ENCODE peak calls at places on chromosomes 12 and 14, in eight cellular contexts. A, Z, Y, P, I, G, O and H are unnamed samples.

GRCh38 chr12:93266-94005 is 26.9 kb downstream of the IQSEC3 start:
- DNase-seq in Y (no peak), A (no peak), O (no peak), I (no peak), Z (no peak), P (no peak), G (no peak), H (no peak)

GRCh38 chr14:77369280-77369679 is 7.6 kb downstream of the TMED8 start:
- DNase-seq in Y (no peak), O (no peak), Z (no peak), A (no peak), G (no peak), I (no peak), P (no peak), H (no peak)

GRCh38 chr14:90454041-90455000 is 57.5 kb downstream of the CALM1 start:
- DNase-seq in Z (peak; percentile 91), I (peak; percentile 28), A (peak; percentile 90), O (peak; percentile 95), G (no peak), P (peak; percentile 62), Y (no peak), H (no peak)

GRCh38 chr12:62191747-62192485 is 68.3 kb upstream of the USP15 start:
- DNase-seq in Z (peak; percentile 56), Y (no peak), G (no peak), P (peak; percentile 19), A (no peak), O (peak; percentile 22), I (no peak), H (peak; percentile 25)

GRCh38 chr14:59292921-59293605 is 104.6 kb downstream of the DAAM1 start:
- DNase-seq in O (no peak), Y (no peak), G (no peak), A (no peak), P (no peak), Z (no peak), I (no peak), H (no peak)

GRCh38 chr12:57521475-57522018 is 1.1 kb upstream of the MBD6 start:
- DNase-seq in Z (peak; percentile 86), Y (no peak), G (peak; percentile 5), A (peak; percentile 28), O (no peak), P (no peak), I (peak; percentile 47), H (no peak)

GRCh38 chr14:67529947-67530935 is 2.8 kb upstream of the PLEKHH1 start:
- DNase-seq in P (no peak), O (no peak), A (no peak), I (no peak), Y (no peak), G (no peak), Z (no peak), H (no peak)

GRCh38 chr12:130816055-130816454 is 23.0 kb downstream of the STX2 start:
- DNase-seq in G (no peak), O (no peak), A (no peak), P (no peak), Y (no peak), Z (no peak), I (no peak), H (no peak)

GRCh38 chr12:58425481-58426392 is 484.4 kb downstream of the ATP23 start:
- DNase-seq in Z (no peak), A (peak; percentile 3), P (peak; percentile 92), G (peak; percentile 87), Y (no peak), O (peak; percentile 95), I (no peak), H (peak; percentile 13)

GRCh38 chr12:75735853-75736252 is 224.4 kb upstream of the KRR1 start:
- DNase-seq in P (no peak), A (no peak), I (no peak), Z (no peak), O (no peak), G (no peak), Y (no peak), H (no peak)

GRCh38 chr12:27709932-27710591 is 570 bp upstream of the MRPS35 start:
- DNase-seq in Y (no peak), G (peak; percentile 12), A (no peak), I (peak; percentile 9), P (peak; percentile 29), Z (no peak), O (peak; percentile 75), H (peak; percentile 16)

GRCh38 chr12:78236264-78236663 is 405.6 kb downstream of the NAV3 start:
- DNase-seq in O (no peak), I (no peak), Z (no peak), G (no peak), P (no peak), A (no peak), Y (no peak), H (no peak)

GRCh38 chr14:77495354-77495753 is 3.3 kb downstream of the ISM2 start:
- DNase-seq in Z (peak; percentile 27), G (no peak), Y (no peak), P (no peak), I (no peak), A (no peak), O (no peak), H (no peak)

GRCh38 chr12:96343347-96343954 is 56.8 kb downstream of the CDK17 start:
- DNase-seq in G (peak; percentile 92), Y (no peak), Z (no peak), O (no peak), I (no peak), A (no peak), P (no peak), H (peak; percentile 45)

GRCh38 chr14:68546839-68547238 is 246.0 kb downstream of the ZFP36L1 start:
- DNase-seq in I (peak; percentile 47), A (no peak), G (no peak), P (peak; percentile 86), Y (no peak), Z (no peak), O (no peak), H (no peak)

GRCh38 chr12:30696943-30697342 is 1.3 kb upstream of the IPO8 start:
- DNase-seq in P (no peak), A (no peak), O (no peak), Z (no peak), Y (no peak), G (no peak), I (no peak), H (no peak)

DNA sequence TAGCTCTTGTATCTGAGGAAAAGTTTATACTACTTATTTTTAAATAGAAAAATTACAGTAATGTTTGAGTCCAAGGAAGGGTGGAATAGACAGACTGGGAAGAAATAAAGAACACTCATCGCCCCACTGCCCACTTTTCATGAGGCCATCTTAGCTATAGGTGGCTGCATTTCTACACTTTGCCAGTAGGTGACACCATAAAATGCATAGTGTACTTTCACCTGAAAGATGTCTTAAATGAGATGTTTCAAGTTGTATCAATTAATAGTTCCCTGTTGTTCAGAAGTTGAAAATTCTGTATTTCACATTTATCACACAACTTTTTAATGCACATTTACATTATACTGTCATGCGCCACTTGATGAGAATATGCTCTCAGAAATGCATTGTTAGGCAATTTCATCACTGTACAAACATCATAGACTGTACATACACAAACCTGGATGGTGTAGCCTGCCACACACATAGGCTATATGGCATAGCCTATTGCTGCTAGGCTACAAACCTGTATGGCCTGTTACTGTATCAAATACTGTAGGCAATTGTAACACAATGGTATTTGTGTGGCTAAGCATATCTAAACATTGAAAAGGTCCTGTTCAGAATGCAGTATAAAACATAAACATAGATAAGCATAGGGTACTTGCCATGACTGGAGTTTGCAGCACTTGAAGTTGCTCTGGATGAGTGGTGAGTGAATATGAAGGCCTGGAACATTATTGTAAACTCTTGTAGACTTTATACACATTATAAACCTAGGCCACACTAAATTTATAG is 27.5 kb downstream of the PMCH start:
- DNase-seq in Z (no peak), I (peak; percentile 15), Y (no peak), O (peak; percentile 69), P (peak; percentile 30), G (peak; percentile 45), A (no peak), H (peak; percentile 35)
- TF ChIP-seq CTCF in Z (peak; percentile 50), I (peak; percentile 23), Y (peak; percentile 46), O (peak; percentile 64), P (peak; percentile 88), G (peak; percentile 81), A (peak; percentile 81), H (peak; percentile 51)

GRCh38 chr14:92385561-92385960 is 62.6 kb downstream of the SLC24A4 start:
- DNase-seq in Z (no peak), O (no peak), A (no peak), Y (no peak), I (no peak), P (no peak), G (no peak), H (no peak)

GRCh38 chr14:92380131-92380530 is 57.2 kb downstream of the SLC24A4 start:
- DNase-seq in O (no peak), I (no peak), A (no peak), P (no peak), G (no peak), Z (no peak), Y (no peak), H (no peak)

GRCh38 chr14:92384461-92385133 is 61.6 kb downstream of the SLC24A4 start:
- DNase-seq in O (no peak), A (no peak), G (no peak), P (no peak), I (no peak), Y (no peak), Z (no peak), H (no peak)

GRCh38 chr14:92380582-92380981 is 57.6 kb downstream of the SLC24A4 start:
- DNase-seq in A (no peak), Z (no peak), P (no peak), G (no peak), O (no peak), I (no peak), Y (no peak), H (no peak)

DNA sequence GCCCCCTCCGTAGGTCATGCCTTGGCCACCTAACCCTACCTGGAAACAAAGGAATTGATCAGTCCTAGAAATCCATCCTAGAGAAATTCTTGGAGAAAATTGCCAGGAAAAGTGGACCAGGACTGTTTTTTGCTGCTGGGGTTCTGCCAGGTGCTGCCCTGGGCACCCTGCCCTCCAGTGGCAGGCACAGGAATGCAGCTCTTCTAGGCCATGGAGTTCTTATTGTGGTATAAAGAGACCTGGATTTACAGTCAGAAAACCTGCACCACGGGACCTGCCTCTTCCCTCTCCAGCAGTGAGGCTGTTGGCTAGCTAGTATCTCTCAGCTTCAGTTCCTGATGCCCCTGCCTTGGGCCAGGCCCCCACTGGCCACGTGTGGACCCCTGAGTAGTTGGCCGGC is 59.7 kb downstream of the SLC24A4 start:
- DNase-seq in Z (no peak), Y (no peak), O (no peak), G (no peak), A (no peak), I (no peak), P (peak; percentile 29), H (no peak)
- TF ChIP-seq CTCF in Z (no peak), Y (no peak), O (no peak), G (peak; percentile 17), A (peak; percentile 33), I (no peak), P (peak; percentile 69), H (no peak)

DNA sequence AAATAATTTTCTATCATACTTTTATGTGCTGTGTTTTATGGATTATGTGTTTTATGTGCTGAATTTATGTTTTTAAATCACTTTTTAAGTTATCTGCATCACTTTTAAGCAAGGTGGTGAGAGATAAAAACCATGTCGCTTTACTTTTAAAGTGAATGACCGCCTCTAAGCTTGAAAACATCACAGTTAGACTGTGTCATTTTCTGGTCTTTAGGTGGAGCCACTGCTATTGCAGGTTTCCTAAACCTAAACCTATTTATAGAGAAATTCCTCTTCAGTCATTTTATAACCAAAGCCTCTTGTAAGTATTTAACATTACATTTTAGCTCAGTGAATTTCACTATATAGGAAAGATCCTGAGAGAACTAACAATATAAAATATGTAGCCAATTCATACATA is 21.0 kb upstream of the MDM2 start:
- DNase-seq in P (no peak), O (no peak), A (no peak), Z (no peak), G (no peak), I (no peak), Y (no peak), H (no peak)
- TF ChIP-seq CTCF in P (peak; percentile 30), O (no peak), A (no peak), Z (no peak), G (peak; percentile 18), I (no peak), Y (no peak), H (peak; percentile 3)

GRCh38 chr12:15858348-15858747 is 23.8 kb upstream of the STRAP start:
- DNase-seq in G (no peak), Y (no peak), P (no peak), A (no peak), Z (no peak), O (no peak), I (no peak), H (no peak)
- TF ChIP-seq CTCF in G (no peak), Y (no peak), P (peak; percentile 16), A (no peak), Z (no peak), O (no peak), I (no peak), H (peak; percentile 10)